ENCODE peak calls at places on chromosomes 13 and 19, in six cellular contexts. F is nephron progenitor cell; B is H54; L is thoracic aorta; X is stimulated activated CD8-positive, alpha-beta memory T cell treated with anti-CD3 and anti-CD28 coated beads, Interleukin-2, amount 100 ng/mL, for 1 hour; V is endodermal cell. Z is an unnamed sample.

GRCh38 chr13:114076329-114076761 is 56.1 kb downstream of the RASA3 start:
- DNase-seq in L (no peak), B (no peak), F (no peak), V (no peak), X (no peak), Z (no peak)

GRCh38 chr19:27881213-27881612 is 1331.7 kb downstream of the UQCRFS1 start:
- DNase-seq in X (no peak), F (no peak), B (no peak), L (no peak), V (no peak), Z (no peak)

GRCh38 chr13:113489549-113490495 is 689 bp downstream of the DCUN1D2 start:
- DNase-seq in L (no peak), F (peak), V (peak), X (peak), B (peak), Z (peak)

GRCh38 chr13:39603424-39603947 is 493 bp upstream of the LHFPL6 start:
- DNase-seq in B (no peak), X (no peak), V (peak), L (no peak), F (peak), Z (no peak)

GRCh38 chr13:44868397-44868796 is 120.9 kb downstream of the NUFIP1 start:
- DNase-seq in V (no peak), X (no peak), B (no peak), F (no peak), L (no peak), Z (no peak)

GRCh38 chr13:77316430-77316829 is 10.5 kb downstream of the MYCBP2 start:
- DNase-seq in V (no peak), B (no peak), L (no peak), F (no peak), X (no peak), Z (no peak)

GRCh38 chr13:80040219-80040976 is 300.5 kb downstream of the SPRY2 start:
- DNase-seq in X (no peak), V (no peak), B (peak), F (no peak), L (no peak), Z (peak)

GRCh38 chr13:34006011-34006410 is 188.1 kb downstream of the RFC3 start:
- DNase-seq in B (no peak), L (no peak), V (no peak), F (no peak), X (no peak), Z (no peak)

GRCh38 chr19:3095375-3096191 is 1.4 kb downstream of the GNA11 start:
- DNase-seq in X (peak), L (no peak), V (peak), F (peak), B (no peak), Z (no peak)

GRCh38 chr13:73335226-73335625 is 276.4 kb downstream of the KLF5 start:
- DNase-seq in L (no peak), B (no peak), X (no peak), V (no peak), F (no peak), Z (no peak)

GRCh38 chr19:29690842-29691241 is 24.2 kb downstream of the C19orf12 start:
- DNase-seq in X (no peak), B (no peak), F (no peak), V (peak), L (no peak), Z (peak)

GRCh38 chr19:39416626-39417120 is 4.2 kb downstream of the PLEKHG2 start:
- DNase-seq in X (no peak), B (no peak), L (no peak), F (no peak), V (no peak), Z (no peak)

GRCh38 chr13:29537736-29538624 is 57.5 kb downstream of the SLC7A1 start:
- DNase-seq in V (no peak), F (no peak), X (no peak), B (no peak), L (no peak), Z (no peak)

GRCh38 chr13:86425127-86425526 is 625.9 kb upstream of the SLITRK6 start:
- DNase-seq in V (no peak), B (no peak), F (no peak), X (no peak), L (no peak), Z (no peak)

GRCh38 chr13:98567140-98567539 is 9.8 kb downstream of the STK24 start:
- DNase-seq in B (no peak), F (no peak), X (no peak), L (no peak), V (no peak), Z (no peak)

GRCh38 chr13:30978981-30979956 is 46.8 kb downstream of the TEX26 start:
- DNase-seq in L (no peak), X (peak), F (peak), B (no peak), V (peak), Z (no peak)

GRCh38 chr19:17797397-17798201 is 2.7 kb downstream of the B3GNT3 start:
- DNase-seq in L (no peak), B (peak), X (no peak), F (no peak), V (no peak), Z (peak)

GRCh38 chr13:66087149-66087780 is 1142.9 kb downstream of the PCDH9 start:
- DNase-seq in V (no peak), L (no peak), F (no peak), X (no peak), B (no peak), Z (no peak)

GRCh38 chr19:31249217-31249616 is 100.0 kb downstream of the TSHZ3 start:
- DNase-seq in B (no peak), V (no peak), F (no peak), L (no peak), X (no peak), Z (no peak)

Z was measured in T1000.